ENCODE peak calls at places on chromosomes 11 and 22, in eight cellular contexts. H, P, I, F, A, O, T and Q are unnamed samples.

GRCh38 chr11:117479372-117479771 is 151.7 kb downstream of the CEP164 start:
- DNase-seq in H (peak; percentile 71), P (no peak), I (no peak), F (no peak), A (no peak), O (peak; percentile 23), T (no peak), Q (no peak)

GRCh38 chr11:2576116-2576515 is 123.7 kb downstream of the KCNQ1OT1 start:
- DNase-seq in H (no peak), P (no peak), I (peak; percentile 2), F (no peak), A (no peak), O (peak; percentile 3), T (no peak), Q (peak; percentile 45)

GRCh38 chr11:83161610-83162199 is 4.8 kb downstream of the PCF11 start:
- DNase-seq in H (no peak), P (no peak), I (no peak), F (no peak), A (no peak), O (no peak), T (no peak), Q (no peak)

GRCh38 chr22:24696551-24697001 is 77.9 kb downstream of the PIWIL3 start:
- DNase-seq in H (no peak), P (no peak), I (no peak), F (no peak), A (no peak), O (no peak), T (no peak), Q (no peak)

GRCh38 chr11:82775736-82776346 is 42.2 kb upstream of the FAM181B start:
- DNase-seq in H (peak; percentile 83), P (peak; percentile 59), I (peak; percentile 47), F (no peak), A (peak; percentile 67), O (peak; percentile 34), T (no peak), Q (no peak)

GRCh38 chr11:39341461-39341860 is 2118.0 kb downstream of the LRRC4C start:
- DNase-seq in H (no peak), P (no peak), I (no peak), F (no peak), A (no peak), O (no peak), T (no peak), Q (no peak)

GRCh38 chr11:3043315-3043871 is 13.8 kb downstream of the CARS1 start:
- DNase-seq in H (no peak), P (no peak), I (peak; percentile 95), F (no peak), A (peak; percentile 53), O (peak; percentile 61), T (no peak), Q (peak; percentile 97)

GRCh38 chr11:108115495-108116140 is 5.7 kb upstream of the ACAT1 start:
- DNase-seq in H (peak; percentile 45), P (peak; percentile 62), I (peak; percentile 93), F (peak; percentile 93), A (peak; percentile 92), O (peak; percentile 95), T (no peak), Q (peak; percentile 83)

GRCh38 chr11:10561043-10561818 is 7.2 kb downstream of the LYVE1 start:
- DNase-seq in H (no peak), P (no peak), I (no peak), F (no peak), A (no peak), O (no peak), T (no peak), Q (no peak)

GRCh38 chr22:25666308-25666707 is 75.7 kb upstream of the MYO18B start:
- DNase-seq in H (no peak), P (no peak), I (peak; percentile 38), F (no peak), A (peak; percentile 85), O (peak; percentile 45), T (peak; percentile 12), Q (peak; percentile 75)

GRCh38 chr22:38953577-38954413 is 3.6 kb upstream of the APOBEC3A start:
- DNase-seq in H (no peak), P (no peak), I (no peak), F (no peak), A (no peak), O (peak; percentile 2), T (peak; percentile 65), Q (no peak)

GRCh38 chr22:35072939-35073338 is 7.0 kb downstream of the ISX start:
- DNase-seq in H (no peak), P (no peak), I (no peak), F (no peak), A (peak; percentile 2), O (no peak), T (no peak), Q (no peak)

GRCh38 chr11:124233376-124233775 is 7.5 kb upstream of the OR8G1 start:
- DNase-seq in H (no peak), P (no peak), I (no peak), F (no peak), A (no peak), O (no peak), T (no peak), Q (no peak)

GRCh38 chr11:92296138-92296515 is 71.5 kb downstream of the FAT3 start:
- DNase-seq in H (no peak), P (no peak), I (no peak), F (no peak), A (peak; percentile 57), O (no peak), T (no peak), Q (no peak)

GRCh38 chr11:127255239-127255638 is 254.7 kb upstream of the KIRREL3 start:
- DNase-seq in H (no peak), P (no peak), I (no peak), F (no peak), A (no peak), O (no peak), T (no peak), Q (no peak)

GRCh38 chr11:78259777-78260470 is 71.2 kb downstream of the USP35 start:
- DNase-seq in H (no peak), P (no peak), I (no peak), F (no peak), A (no peak), O (no peak), T (no peak), Q (no peak)

GRCh38 chr22:38067028-38067415 is 9.8 kb downstream of the PICK1 start:
- DNase-seq in H (no peak), P (no peak), I (no peak), F (no peak), A (no peak), O (no peak), T (no peak), Q (peak; percentile 75)

GRCh38 chr11:2929880-2930704 is 872 bp upstream of the PHLDA2 start:
- DNase-seq in H (peak; percentile 73), P (peak; percentile 63), I (peak; percentile 27), F (no peak), A (peak; percentile 33), O (peak; percentile 45), T (peak; percentile 37), Q (peak; percentile 40)

GRCh38 chr22:44455963-44456358 is 42.1 kb downstream of the RTL6 start:
- DNase-seq in H (no peak), P (no peak), I (no peak), F (no peak), A (no peak), O (no peak), T (no peak), Q (no peak)

GRCh38 chr11:126461096-126461440 is 105.6 kb downstream of the ST3GAL4 start:
- DNase-seq in H (no peak), P (no peak), I (no peak), F (no peak), A (no peak), O (no peak), T (no peak), Q (no peak)

GRCh38 chr11:19953342-19953741 is 206.9 kb downstream of the DBX1 start:
- DNase-seq in H (peak; percentile 61), P (peak; percentile 56), I (no peak), F (no peak), A (peak; percentile 41), O (no peak), T (no peak), Q (no peak)

DNA sequence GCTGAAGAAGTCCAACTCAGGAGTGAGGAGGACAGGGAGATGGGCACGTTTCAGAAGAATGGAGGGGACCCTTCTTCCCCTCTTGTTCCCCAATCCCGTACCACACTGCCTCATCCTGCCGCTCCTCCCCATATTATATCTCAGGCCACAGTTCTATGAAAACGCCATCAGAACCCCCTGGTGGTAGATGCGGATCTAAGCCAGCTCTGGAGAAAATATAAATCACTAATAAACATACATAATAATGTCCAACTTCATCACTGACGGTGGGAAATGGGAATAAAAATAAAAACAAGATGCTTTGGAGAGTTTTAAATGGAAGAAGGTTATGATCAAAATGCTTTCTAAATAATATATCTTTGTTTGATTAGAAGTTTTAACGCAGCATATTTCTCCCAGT is 400.3 kb downstream of the CADM1 start:
- DNase-seq in H (no peak), P (no peak), I (no peak), F (no peak), A (no peak), O (no peak), T (no peak), Q (no peak)
- TF ChIP-seq CTCF in H (no peak), P (peak; percentile 20), I (no peak), F (no peak), A (no peak), O (no peak), T (no peak), Q (no peak)

GRCh38 chr11:130403967-130404366 is 24.4 kb downstream of the ADAMTS8 start:
- DNase-seq in H (peak; percentile 65), P (no peak), I (no peak), F (no peak), A (no peak), O (no peak), T (no peak), Q (no peak)
- H3K27ac ChIP-seq in H (peak overlapping the region; percentile 87), P (no peak overlapping the region), I (no peak overlapping the region), F (peak overlapping the region; percentile 60), A (no peak overlapping the region), O (peak overlapping the region; percentile 48), T (no peak overlapping the region), Q (peak overlapping the region; percentile 54)

GRCh38 chr22:23696326-23696851 is 5.6 kb downstream of the RGL4 start:
- DNase-seq in H (no peak), P (no peak), I (peak; percentile 32), F (no peak), A (peak; percentile 56), O (no peak), T (peak; percentile 80), Q (peak; percentile 71)
- TF ChIP-seq CTCF in H (no peak), P (no peak), I (no peak), F (no peak), A (no peak), O (no peak), T (no peak), Q (no peak)

DNA sequence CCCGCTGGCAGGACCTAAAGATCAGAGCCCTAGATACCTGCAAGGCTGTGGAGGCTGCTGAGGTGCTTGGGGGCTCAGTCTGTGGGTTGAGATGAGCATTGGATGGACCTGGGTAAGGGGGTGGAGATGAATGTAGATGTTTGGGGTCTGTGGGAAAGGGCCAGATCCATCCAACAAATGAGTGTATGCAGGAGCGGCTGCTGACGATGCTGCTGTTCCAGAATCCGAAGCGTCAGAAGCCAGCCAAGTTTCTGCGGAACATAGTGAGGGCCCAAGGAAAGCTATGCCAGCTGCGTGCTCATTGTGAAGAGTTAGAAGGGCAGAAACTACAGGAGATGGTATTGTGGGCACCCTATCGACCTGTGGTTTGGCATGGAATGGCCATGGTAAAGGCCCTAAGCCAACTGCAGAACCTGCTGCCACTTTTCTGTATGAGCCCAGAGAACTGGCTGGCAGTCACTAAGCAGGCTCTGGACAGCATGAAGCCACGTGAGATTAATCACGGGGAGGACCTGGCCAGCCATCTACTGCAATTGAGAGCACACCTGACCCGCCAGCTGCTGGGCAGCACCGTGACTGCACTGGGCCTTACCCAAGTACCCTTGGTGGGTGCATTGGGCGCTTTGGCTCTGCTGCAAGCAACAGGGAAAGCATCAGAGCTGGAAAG is 36.6 kb downstream of the RRP8 start:
- DNase-seq in H (no peak), P (no peak), I (no peak), F (no peak), A (no peak), O (no peak), T (no peak), Q (peak; percentile 70)
- H3K27ac ChIP-seq in H (no peak overlapping the region), P (no peak overlapping the region), I (no peak overlapping the region), F (no peak overlapping the region), A (no peak overlapping the region), O (no peak overlapping the region), T (no peak overlapping the region), Q (peak overlapping the region; percentile 79)